ENCODE peak calls at places on chromosomes 2 and 18, in seven cellular contexts. A is adrenal gland, X is A549, S is HCT116, T is aorta, U is body of pancreas, I is HepG2. J is an unnamed sample. For H3K4me1, the result is how much of the 10 kb centered on the place peaks cover.

GRCh38 chr2:8285081-8285480 is 396.8 kb upstream of the ID2 start:
- DNase-seq in A (no peak), X (no peak), S (peak), T (no peak), U (no peak), I (peak), J (no peak)

GRCh38 chr2:186806591-186806990 is 42.4 kb downstream of the ZSWIM2 start:
- DNase-seq in A (no peak), X (no peak), S (no peak), T (no peak), U (no peak), I (no peak), J (no peak)

GRCh38 chr2:233671290-233672161 is at the start of gene UGT1A9:
- DNase-seq in A (no peak), X (peak), S (no peak), T (no peak), U (no peak), I (no peak), J (no peak)

GRCh38 chr2:124024491-124025348 is at the start of gene CNTNAP5:
- DNase-seq in A (peak), X (no peak), S (no peak), T (peak), U (peak), I (no peak), J (no peak)

GRCh38 chr18:59612461-59612860 is 84.8 kb downstream of the CCBE1 start:
- DNase-seq in A (peak), X (no peak), S (no peak), T (no peak), U (no peak), I (no peak), J (no peak)

GRCh38 chr2:46847185-46847710 is 68.4 kb downstream of the MCFD2 start:
- DNase-seq in A (peak), X (peak), S (no peak), T (peak), U (peak), I (peak), J (no peak)

GRCh38 chr2:149080104-149080503 is 41.6 kb downstream of the LYPD6B start:
- DNase-seq in A (no peak), X (no peak), S (no peak), T (no peak), U (no peak), I (no peak), J (no peak)

GRCh38 chr2:151410485-151410833 is 757 bp downstream of the RIF1 start:
- DNase-seq in A (peak), X (peak), S (no peak), T (no peak), U (peak), I (peak), J (peak)

GRCh38 chr2:223122706-223123265 is 70.8 kb downstream of the KCNE4 start:
- DNase-seq in A (no peak), X (no peak), S (no peak), T (no peak), U (no peak), I (no peak), J (no peak)

GRCh38 chr2:240902615-240903041 is 3.5 kb upstream of the CROCC2 start:
- DNase-seq in A (peak), X (no peak), S (no peak), T (no peak), U (no peak), I (no peak), J (no peak)

GRCh38 chr18:11982981-11983380 is 1.7 kb downstream of the IMPA2 start:
- DNase-seq in A (no peak), X (no peak), S (no peak), T (no peak), U (no peak), I (peak), J (no peak)

GRCh38 chr18:58859935-58860334 is 4.7 kb upstream of the ZNF532 start:
- DNase-seq in A (no peak), X (no peak), S (no peak), T (no peak), U (no peak), I (no peak), J (no peak)

GRCh38 chr2:74593826-74594467 is 39.4 kb downstream of the DOK1 start:
- DNase-seq in A (no peak), X (no peak), S (no peak), T (no peak), U (no peak), I (peak), J (no peak)

GRCh38 chr2:239678186-239678490 is 277.3 kb upstream of the HDAC4 start:
- DNase-seq in A (no peak), X (no peak), S (no peak), T (no peak), U (no peak), I (no peak), J (no peak)

GRCh38 chr2:19038096-19039015 is 320.1 kb downstream of the OSR1 start:
- DNase-seq in A (no peak), X (no peak), S (no peak), T (no peak), U (no peak), I (no peak), J (no peak)

GRCh38 chr18:12606592-12607315 is 51.2 kb downstream of the SPIRE1 start:
- DNase-seq in A (no peak), X (peak), S (peak), T (no peak), U (no peak), I (peak), J (no peak)

GRCh38 chr2:42442774-42443173 is 51.0 kb downstream of the KCNG3 start:
- DNase-seq in A (no peak), X (no peak), S (no peak), T (no peak), U (no peak), I (no peak), J (no peak)
- H3K27ac ChIP-seq in A (no peak), X (no peak), S (no peak), T (no peak), U (no peak), I (no peak), J (no peak)

GRCh38 chr18:63142502-63143045 is 177.0 kb downstream of the BCL2 start:
- DNase-seq in A (no peak), X (no peak), S (no peak), T (no peak), U (no peak), I (no peak), J (no peak)
- H3K4me1 ChIP-seq in A (under half), X (under half), S (under half), T (under half), U (under half), I (under half), J (half or more)

GRCh38 chr2:218895326-218895725 is 14.7 kb downstream of the WNT10A start:
- DNase-seq in A (no peak), X (no peak), S (no peak), T (no peak), U (no peak), I (no peak), J (no peak)
- H3K27ac ChIP-seq in A (no peak), X (no peak), S (peak), T (no peak), U (no peak), I (no peak), J (peak)

GRCh38 chr18:34531110-34531509 is 179.0 kb upstream of the DTNA start:
- DNase-seq in A (no peak), X (no peak), S (no peak), T (no peak), U (no peak), I (no peak), J (no peak)
- H3K4me1 ChIP-seq in A (under half), X (under half), S (under half), T (under half), U (under half), I (under half), J (under half)

GRCh38 chr2:10814142-10814541 is 1.6 kb upstream of the PDIA6 start:
- DNase-seq in A (no peak), X (no peak), S (no peak), T (no peak), U (no peak), I (no peak), J (no peak)

GRCh38 chr2:10811552-10811951 is 1.0 kb downstream of the PDIA6 start:
- DNase-seq in A (no peak), X (no peak), S (no peak), T (no peak), U (no peak), I (no peak), J (no peak)

GRCh38 chr2:10812362-10813084 is at the start of gene PDIA6:
- DNase-seq in A (peak), X (peak), S (peak), T (peak), U (peak), I (peak), J (peak)

GRCh38 chr2:10814571-10815331 is 2.2 kb upstream of the PDIA6 start:
- DNase-seq in A (no peak), X (no peak), S (no peak), T (no peak), U (no peak), I (peak), J (no peak)

DNA sequence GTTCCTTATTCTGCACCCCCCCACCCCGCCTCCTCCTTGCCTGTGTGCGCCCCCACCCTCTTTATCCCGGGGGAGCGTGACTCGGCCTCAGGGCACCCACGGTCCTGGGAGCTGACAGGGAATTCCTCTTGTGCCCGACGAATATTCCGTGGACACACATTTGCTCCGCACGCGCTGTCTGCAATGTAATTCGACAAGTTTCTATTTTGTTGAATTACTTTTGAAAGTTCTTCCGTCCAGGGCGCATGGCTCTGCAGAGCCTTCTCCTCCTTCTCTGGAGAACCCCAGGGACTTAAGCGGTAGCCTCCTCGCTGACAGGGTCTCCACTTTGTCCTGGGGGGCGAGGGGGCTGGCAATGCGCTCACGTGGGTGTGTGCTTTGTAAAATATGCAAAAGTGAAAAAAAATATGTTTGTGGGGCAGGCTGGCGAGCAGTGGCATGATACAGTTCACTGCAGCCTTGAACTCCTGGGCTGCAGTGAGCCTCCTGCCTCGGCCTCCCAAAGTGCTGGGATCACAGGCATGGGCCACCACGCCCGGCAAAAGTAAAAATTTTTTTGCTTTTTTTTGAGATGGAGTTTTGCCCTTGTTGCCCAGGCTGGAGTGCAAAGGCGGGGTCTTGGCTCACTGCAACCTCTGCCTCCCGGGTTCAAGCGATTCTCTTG is 632 bp upstream of the PDIA6 start:
- DNase-seq in A (no peak), X (no peak), S (no peak), T (no peak), U (no peak), I (no peak), J (no peak)
- H3K27ac ChIP-seq in A (peak), X (peak), S (peak), T (no peak), U (peak), I (peak), J (peak)

DNA sequence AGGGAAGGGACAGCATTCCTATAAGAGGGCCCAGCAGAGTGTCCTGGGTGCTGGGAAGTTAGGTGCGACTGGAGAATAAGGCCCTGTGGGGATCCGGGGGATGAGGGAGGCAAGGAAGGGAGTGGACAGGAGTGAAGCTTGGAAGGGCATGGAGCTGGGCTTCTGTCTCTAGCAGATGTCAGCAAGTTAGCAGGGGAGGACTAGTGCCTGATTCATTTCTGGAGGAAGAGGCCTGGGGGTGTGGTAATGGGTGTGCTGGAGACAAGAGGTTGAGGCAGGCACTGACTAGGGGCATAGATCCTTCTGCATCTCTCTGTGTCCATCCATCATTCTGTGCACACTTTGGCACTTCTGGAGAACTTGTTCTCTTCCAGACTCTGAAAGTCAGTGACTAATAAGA is 134.7 kb downstream of the ACOXL start:
- DNase-seq in A (no peak), X (no peak), S (no peak), T (no peak), U (no peak), I (no peak), J (no peak)
- H3K4me1 ChIP-seq in A (under half), X (under half), S (under half), T (under half), U (under half), I (under half), J (under half)

GRCh38 chr2:12035956-12036639 is 289.7 kb downstream of the LPIN1 start:
- DNase-seq in A (no peak), X (no peak), S (no peak), T (no peak), U (no peak), I (no peak), J (no peak)
- H3K27ac ChIP-seq in A (no peak), X (no peak), S (no peak), T (no peak), U (no peak), I (no peak), J (no peak)

GRCh38 chr2:873027-873426 is 77.6 kb upstream of the SNTG2 start:
- DNase-seq in A (no peak), X (no peak), S (no peak), T (no peak), U (no peak), I (no peak), J (no peak)

GRCh38 chr2:870426-870825 is 80.2 kb upstream of the SNTG2 start:
- DNase-seq in A (no peak), X (no peak), S (no peak), T (no peak), U (no peak), I (no peak), J (no peak)

GRCh38 chr2:871175-871727 is 79.4 kb upstream of the SNTG2 start:
- DNase-seq in A (no peak), X (no peak), S (no peak), T (no peak), U (no peak), I (no peak), J (no peak)

GRCh38 chr2:873651-874580 is 76.7 kb upstream of the SNTG2 start:
- DNase-seq in A (peak), X (no peak), S (no peak), T (no peak), U (no peak), I (no peak), J (no peak)

DNA sequence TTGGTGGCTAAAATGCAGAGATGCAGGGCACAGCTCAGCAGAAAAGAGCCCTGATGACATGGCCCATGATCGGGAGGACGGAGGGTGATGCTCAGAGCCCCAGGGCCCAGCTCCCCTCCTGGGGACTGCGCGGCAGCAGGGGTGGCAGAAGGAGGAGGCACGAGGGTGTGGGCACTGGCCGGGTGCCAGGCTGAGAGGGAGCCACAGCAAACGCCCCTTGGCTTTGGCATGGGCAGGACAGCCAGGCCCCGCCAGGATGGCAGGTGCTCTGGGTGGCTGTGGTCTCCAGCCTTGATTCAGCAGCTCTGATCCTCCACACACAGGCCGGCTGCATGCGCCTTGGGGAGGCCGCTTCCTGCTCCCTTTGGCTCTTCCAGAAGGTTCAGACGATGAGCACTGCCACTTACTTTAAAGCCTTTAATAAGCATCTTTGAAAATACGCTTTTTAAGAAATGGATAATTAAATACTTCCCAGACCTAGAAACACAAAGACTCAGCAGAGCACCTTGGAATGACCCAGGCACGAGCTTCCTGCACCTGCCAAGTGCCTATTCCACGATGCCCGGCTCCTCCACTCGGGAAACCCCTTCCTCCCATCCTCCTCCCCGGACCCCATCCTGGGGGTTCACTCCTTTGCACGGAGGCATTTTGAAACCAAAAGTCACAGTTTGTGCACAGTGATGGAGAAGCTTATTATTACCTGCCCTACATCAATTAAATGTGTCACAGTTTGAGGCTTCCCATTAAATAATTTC is 78.5 kb upstream of the SNTG2 start:
- DNase-seq in A (no peak), X (no peak), S (no peak), T (no peak), U (no peak), I (no peak), J (no peak)
- H3K4me1 ChIP-seq in A (under half), X (under half), S (under half), T (under half), U (under half), I (under half), J (under half)

GRCh38 chr2:43074052-43074451 is 152.4 kb downstream of the ZFP36L2 start:
- DNase-seq in A (peak), X (no peak), S (no peak), T (peak), U (no peak), I (no peak), J (no peak)
- H3K27ac ChIP-seq in A (peak), X (peak), S (no peak), T (peak), U (no peak), I (no peak), J (no peak)

J was measured in CD4-positive, alpha-beta memory T cell.